ENCODE peak calls at places on chromosome 10, in ten cellular contexts. O is left lobe of liver; P is head of caudate nucleus; S is NCI-H2081; T is CD4-positive, alpha-beta T cell; J is heart left ventricle; Q is OCI-LY7; K is stimulated activated CD8-positive, alpha-beta memory T cell treated with anti-CD3 and anti-CD28 coated beads, Interleukin-15, amount 100 ng/mL, for 24 hours; R is WTC11; G is ELF-1. M is an unnamed sample.

GRCh38 chr10:122407375-122408125 is 33.0 kb downstream of the PLEKHA1 start:
- DNase-seq in G (no peak), R (no peak), T (no peak), Q (no peak), O (no peak), K (no peak), P (peak), S (no peak), J (no peak), M (peak)

GRCh38 chr10:20993387-20994170 is 96.5 kb upstream of the NEBL start:
- DNase-seq in K (no peak), J (no peak), R (no peak), S (no peak), G (no peak), O (no peak), Q (no peak), P (no peak), T (no peak), M (no peak)

GRCh38 chr10:125709553-125710266 is 9.8 kb upstream of the EDRF1 start:
- DNase-seq in J (no peak), G (no peak), K (no peak), O (no peak), R (no peak), S (no peak), P (no peak), T (no peak), Q (no peak), M (no peak)

GRCh38 chr10:14125564-14125963 is 205.2 kb downstream of the FRMD4A start:
- DNase-seq in R (no peak), O (no peak), S (no peak), J (no peak), K (no peak), P (no peak), Q (no peak), G (no peak), T (no peak), M (no peak)

GRCh38 chr10:46033602-46034011 is 3.2 kb upstream of the NCOA4 start:
- DNase-seq in Q (no peak), P (no peak), G (peak), R (no peak), S (no peak), O (no peak), J (peak), K (no peak), T (no peak), M (no peak)

GRCh38 chr10:124966008-124966407 is 24.1 kb downstream of the ZRANB1 start:
- DNase-seq in S (no peak), J (no peak), O (no peak), G (no peak), P (no peak), K (no peak), Q (no peak), T (no peak), R (no peak), M (no peak)

GRCh38 chr10:124565565-124566221 is 104.1 kb downstream of the LHPP start:
- DNase-seq in K (no peak), Q (peak), O (no peak), G (peak), R (peak), P (no peak), S (peak), T (no peak), J (peak), M (no peak)

GRCh38 chr10:88455831-88456230 is 127.3 kb downstream of the RNLS start:
- DNase-seq in T (no peak), K (no peak), R (no peak), J (no peak), G (no peak), P (no peak), O (no peak), Q (no peak), S (no peak), M (no peak)

GRCh38 chr10:71443676-71444075 is 47.0 kb downstream of the CDH23 start:
- DNase-seq in O (no peak), G (peak), Q (no peak), K (no peak), T (no peak), J (no peak), S (no peak), R (peak), P (no peak), M (no peak)

GRCh38 chr10:125217986-125218675 is 57.8 kb upstream of the CTBP2 start:
- DNase-seq in G (peak), R (no peak), S (no peak), T (no peak), K (no peak), J (no peak), Q (no peak), P (no peak), O (no peak), M (no peak)

GRCh38 chr10:85558533-85558932 is 808.1 kb downstream of the GRID1 start:
- DNase-seq in R (no peak), Q (no peak), J (no peak), S (no peak), P (no peak), T (no peak), K (no peak), O (no peak), G (no peak), M (no peak)

M was measured in CD8-positive, alpha-beta T cell.